ENCODE peak calls at places on chromosomes 2 and 18, in five cellular contexts. W is esophagus squamous epithelium, U is A549, E is PC-3, R is RWPE1. K is an unnamed sample.

GRCh38 chr2:188196343-188197008 is 95.2 kb upstream of the GULP1 start:
- DNase-seq in W (no peak), U (no peak), E (no peak), R (no peak), K (no peak)

GRCh38 chr2:119265693-119266066 is 42.0 kb downstream of the STEAP3 start:
- DNase-seq in W (no peak), U (no peak), E (no peak), R (no peak), K (no peak)

GRCh38 chr2:75606851-75607798 is 39.5 kb upstream of the MRPL19 start:
- DNase-seq in W (no peak), U (no peak), E (peak), R (no peak), K (no peak)

GRCh38 chr2:51068237-51068636 is 36.3 kb upstream of the NRXN1 start:
- DNase-seq in W (no peak), U (no peak), E (no peak), R (no peak), K (no peak)

GRCh38 chr2:239677455-239678185 is 276.8 kb upstream of the HDAC4 start:
- DNase-seq in W (no peak), U (no peak), E (no peak), R (no peak), K (no peak)

GRCh38 chr2:47070920-47071824 is 83.9 kb downstream of the STPG4 start:
- DNase-seq in W (no peak), U (peak), E (peak), R (no peak), K (peak)

GRCh38 chr2:235421618-235422017 is 72.2 kb upstream of the AGAP1 start:
- DNase-seq in W (no peak), U (no peak), E (no peak), R (no peak), K (no peak)

GRCh38 chr18:13103366-13103765 is 112.2 kb downstream of the CEP192 start:
- DNase-seq in W (no peak), U (no peak), E (peak), R (no peak), K (no peak)

GRCh38 chr18:55233850-55234249 is 274.6 kb upstream of the CCDC68 start:
- DNase-seq in W (no peak), U (no peak), E (peak), R (no peak), K (no peak)

GRCh38 chr2:186590538-186591441 is 934 bp downstream of the ITGAV start:
- DNase-seq in W (no peak), U (peak), E (peak), R (peak), K (no peak)

GRCh38 chr18:79381811-79382311 is 13.9 kb upstream of the NFATC1 start:
- DNase-seq in W (no peak), U (no peak), E (no peak), R (no peak), K (no peak)

GRCh38 chr2:241958818-241959545 is 89.5 kb downstream of the RTP5 start:
- DNase-seq in W (no peak), U (no peak), E (no peak), R (no peak), K (no peak)

GRCh38 chr18:32391126-32391525 is 79.6 kb downstream of the GAREM1 start:
- DNase-seq in W (no peak), U (no peak), E (no peak), R (no peak), K (no peak)

GRCh38 chr2:178674122-178674521 is 133.1 kb downstream of the TTN start:
- DNase-seq in W (no peak), U (peak), E (peak), R (no peak), K (no peak)

GRCh38 chr18:3245185-3245564 is 2.4 kb upstream of the MYL12A start:
- DNase-seq in W (no peak), U (no peak), E (no peak), R (no peak), K (no peak)

GRCh38 chr2:53905396-53905795 is 45.6 kb upstream of the GPR75 start:
- DNase-seq in W (no peak), U (no peak), E (no peak), R (no peak), K (no peak)

GRCh38 chr2:215391531-215391930 is 44.3 kb downstream of the FN1 start:
- DNase-seq in W (no peak), U (peak), E (peak), R (no peak), K (no peak)

GRCh38 chr18:44679912-44680270 is 797 bp upstream of the SETBP1 start:
- DNase-seq in W (no peak), U (peak), E (peak), R (peak), K (no peak)

GRCh38 chr2:11128258-11128951 is 26.9 kb upstream of the SLC66A3 start:
- DNase-seq in W (no peak), U (no peak), E (peak), R (no peak), K (no peak)

GRCh38 chr2:168851674-168852320 is 38.4 kb downstream of the SPC25 start:
- DNase-seq in W (no peak), U (peak), E (peak), R (peak), K (no peak)

GRCh38 chr2:240644859-240645301 is 19.6 kb downstream of the GPR35 start:
- DNase-seq in W (no peak), U (no peak), E (no peak), R (no peak), K (no peak)

GRCh38 chr2:156115338-156115737 is 217.2 kb downstream of the NR4A2 start:
- DNase-seq in W (no peak), U (no peak), E (peak), R (no peak), K (no peak)

GRCh38 chr2:23324281-23324680 is 60.7 kb upstream of the KLHL29 start:
- DNase-seq in W (no peak), U (no peak), E (no peak), R (no peak), K (no peak)

GRCh38 chr18:55869965-55870585 is 282.1 kb upstream of the TCF4 start:
- DNase-seq in W (no peak), U (no peak), E (peak), R (no peak), K (no peak)

GRCh38 chr2:119182046-119182445 is 23.5 kb upstream of the C1QL2 start:
- DNase-seq in W (no peak), U (no peak), E (no peak), R (no peak), K (no peak)

GRCh38 chr18:31064130-31064529 is 21.6 kb upstream of the DSC3 start:
- DNase-seq in W (no peak), U (no peak), E (no peak), R (peak), K (no peak)

GRCh38 chr18:34608064-34608463 is 102.0 kb upstream of the DTNA start:
- DNase-seq in W (no peak), U (no peak), E (no peak), R (no peak), K (no peak)

GRCh38 chr2:131105156-131105949 is at the start of gene PLEKHB2:
- DNase-seq in W (peak), U (peak), E (peak), R (peak), K (peak)
- TF ChIP-seq CTCF in W (no peak), U (peak), E (no peak), R (no peak), K (no peak)

DNA sequence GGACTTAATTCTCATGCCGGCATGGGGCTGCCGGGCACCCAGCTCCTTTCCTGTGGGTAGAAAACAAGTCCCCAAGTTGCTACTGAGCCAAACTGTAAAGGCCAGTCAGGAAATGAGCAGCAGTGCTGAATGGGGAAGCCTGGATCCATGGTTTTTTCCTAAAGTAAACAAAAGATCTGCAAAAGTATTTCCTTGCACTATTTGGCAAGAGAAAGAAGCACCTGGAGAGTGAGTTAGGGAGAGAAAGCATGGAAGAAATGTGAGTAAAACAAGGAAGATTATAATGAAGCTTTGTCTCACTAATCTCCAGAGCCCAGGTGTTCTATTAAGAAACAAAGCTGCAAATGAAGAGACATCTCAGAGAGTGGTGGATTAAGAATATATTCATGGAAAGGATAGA is 117.6 kb downstream of the METTL8 start:
- DNase-seq in W (no peak), U (no peak), E (no peak), R (no peak), K (no peak)
- H3K27ac ChIP-seq in W (no peak), U (no peak), E (no peak), R (no peak), K (no peak)

GRCh38 chr2:176959614-176960013 is 253.0 kb upstream of the HNRNPA3 start:
- DNase-seq in W (no peak), U (no peak), E (no peak), R (no peak), K (no peak)

GRCh38 chr2:176963888-176964287 is 248.7 kb upstream of the HNRNPA3 start:
- DNase-seq in W (no peak), U (no peak), E (no peak), R (no peak), K (no peak)

GRCh38 chr2:176960736-176961135 is 251.9 kb upstream of the HNRNPA3 start:
- DNase-seq in W (no peak), U (no peak), E (no peak), R (no peak), K (no peak)

GRCh38 chr2:176956791-176957190 is 255.8 kb upstream of the HNRNPA3 start:
- DNase-seq in W (no peak), U (no peak), E (no peak), R (no peak), K (no peak)

DNA sequence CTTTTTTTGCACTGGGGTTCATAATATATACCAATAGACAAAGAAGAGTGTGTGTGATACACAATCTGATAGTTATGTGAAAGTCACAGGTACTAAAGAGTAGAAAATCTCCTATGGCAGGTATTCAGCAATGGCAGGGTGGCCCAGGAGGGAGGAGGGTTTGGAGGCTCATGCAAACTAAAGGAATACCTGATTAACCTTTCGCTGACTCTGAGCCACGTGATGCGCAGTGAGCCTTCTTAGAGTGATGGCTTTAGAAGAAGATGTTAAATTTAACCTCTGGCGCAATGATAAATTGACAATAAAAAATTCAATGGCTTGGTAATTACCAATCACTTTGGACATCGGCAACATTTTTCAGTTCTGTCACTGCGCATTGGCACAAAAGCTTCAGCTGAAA is 250.8 kb upstream of the HNRNPA3 start:
- DNase-seq in W (no peak), U (no peak), E (no peak), R (no peak), K (no peak)
- TF ChIP-seq CTCF in W (no peak), U (no peak), E (no peak), R (no peak), K (no peak)

GRCh38 chr2:27249891-27250651 is 12.8 kb downstream of the SLC30A3 start:
- DNase-seq in W (no peak), U (peak), E (peak), R (no peak), K (peak)
- H3K27ac ChIP-seq in W (no peak), U (peak), E (no peak), R (no peak), K (no peak)

GRCh38 chr18:64275593-64276309 is 126.9 kb upstream of the LINC00305 start:
- DNase-seq in W (no peak), U (no peak), E (no peak), R (no peak), K (no peak)

GRCh38 chr18:64271264-64271663 is 122.4 kb upstream of the LINC00305 start:
- DNase-seq in W (no peak), U (no peak), E (no peak), R (no peak), K (no peak)

GRCh38 chr18:64271975-64272659 is 123.2 kb upstream of the LINC00305 start:
- DNase-seq in W (no peak), U (no peak), E (no peak), R (no peak), K (no peak)

GRCh38 chr18:64276736-64277135 is 127.8 kb upstream of the LINC00305 start:
- DNase-seq in W (no peak), U (no peak), E (no peak), R (no peak), K (no peak)

DNA sequence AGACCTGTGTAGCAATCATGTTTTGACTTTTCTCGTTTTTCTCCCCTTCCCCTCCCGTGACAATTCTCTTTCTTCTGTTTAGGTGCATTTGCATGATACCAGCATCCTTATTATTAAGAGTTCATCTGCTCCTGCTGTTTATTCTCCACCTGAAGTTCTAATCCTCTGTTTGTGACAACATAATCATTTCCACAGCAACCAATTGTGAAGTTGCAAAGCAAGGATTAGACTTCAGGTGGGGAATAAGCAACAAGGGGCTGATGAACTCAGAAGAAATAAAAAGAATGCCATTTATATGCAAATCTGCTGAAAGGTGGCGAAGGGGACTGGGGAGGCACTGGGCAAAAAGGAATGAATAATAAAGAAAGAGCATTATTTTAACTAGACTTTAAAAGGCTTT is 124.8 kb upstream of the LINC00305 start:
- DNase-seq in W (no peak), U (no peak), E (no peak), R (no peak), K (no peak)
- TF ChIP-seq CTCF in W (no peak), U (no peak), E (no peak), R (no peak), K (no peak)

GRCh38 chr2:203720011-203720410 is 13.6 kb downstream of the CD28 start:
- DNase-seq in W (no peak), U (no peak), E (no peak), R (no peak), K (no peak)

GRCh38 chr2:203715744-203716143 is 9.3 kb downstream of the CD28 start:
- DNase-seq in W (no peak), U (no peak), E (no peak), R (no peak), K (no peak)

GRCh38 chr2:203720922-203721672 is 14.7 kb downstream of the CD28 start:
- DNase-seq in W (no peak), U (no peak), E (no peak), R (no peak), K (no peak)

GRCh38 chr2:203719456-203719855 is 13.0 kb downstream of the CD28 start:
- DNase-seq in W (no peak), U (no peak), E (no peak), R (no peak), K (no peak)

DNA sequence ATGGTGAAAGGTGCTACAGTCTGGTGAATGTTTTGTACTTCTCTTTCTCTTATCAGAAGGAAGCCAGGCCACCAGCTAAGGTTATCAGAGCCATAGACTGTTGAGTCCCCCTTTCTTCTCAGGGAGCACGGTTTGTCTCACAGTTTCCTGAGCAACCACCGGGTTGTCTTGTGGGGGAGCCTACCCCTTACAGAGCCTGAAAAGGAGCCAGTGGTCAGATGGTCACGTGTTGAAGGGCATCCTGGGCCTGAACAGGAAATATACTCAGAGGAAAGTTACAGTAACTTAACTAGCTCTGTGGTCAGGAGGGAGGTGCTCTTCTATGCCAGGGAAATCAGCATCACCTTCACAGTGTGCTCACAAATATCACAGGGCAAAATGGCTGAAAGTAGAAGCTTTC is 11.6 kb downstream of the CD28 start:
- DNase-seq in W (no peak), U (no peak), E (no peak), R (no peak), K (peak)
- H3K27ac ChIP-seq in W (no peak), U (no peak), E (no peak), R (no peak), K (peak)

DNA sequence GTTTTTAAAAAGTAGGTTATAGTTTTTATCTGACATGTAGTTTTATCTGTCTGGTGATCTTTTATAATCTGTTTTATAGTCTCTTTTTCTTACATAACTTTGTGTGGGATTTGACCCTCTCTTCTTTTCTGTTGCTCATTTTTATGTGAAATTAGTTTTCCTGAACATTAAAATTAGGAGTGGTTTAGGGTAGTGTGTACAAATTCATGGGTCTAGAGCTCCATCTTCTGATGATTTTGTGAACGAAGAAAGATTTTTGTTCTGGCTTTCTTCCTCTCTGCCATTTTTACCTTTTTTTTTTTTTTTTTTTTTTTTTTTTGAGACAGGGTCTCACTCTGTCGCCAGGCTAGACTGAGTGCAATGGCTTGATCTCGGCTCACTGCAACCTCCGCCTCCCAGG is 46.6 kb downstream of the SLC30A6 start:
- DNase-seq in W (no peak), U (peak), E (no peak), R (no peak), K (no peak)
- TF ChIP-seq CTCF in W (no peak), U (peak), E (no peak), R (no peak), K (no peak)

GRCh38 chr2:105502625-105503334 is 103.9 kb upstream of the FHL2 start:
- DNase-seq in W (no peak), U (no peak), E (peak), R (no peak), K (no peak)
- H3K27ac ChIP-seq in W (no peak), U (no peak), E (no peak), R (no peak), K (no peak)

GRCh38 chr2:143128681-143129580 is at the start of gene ARHGAP15:
- DNase-seq in W (peak), U (no peak), E (no peak), R (no peak), K (peak)
- TF ChIP-seq CTCF in W (no peak), U (no peak), E (no peak), R (no peak), K (peak)

GRCh38 chr2:68193774-68194372 is 36.2 kb downstream of the PNO1 start:
- DNase-seq in W (no peak), U (peak), E (peak), R (peak), K (no peak)
- H3K27ac ChIP-seq in W (peak), U (peak), E (peak), R (no peak), K (no peak)

K was measured in CD4-positive, alpha-beta T cell.